ENCODE peak calls at places on chromosomes 4 and X, in six cellular contexts. One of them, this sample, is unnamed.

GRCh38 chrX:23434356-23434884 is 99.8 kb downstream of the PTCHD1 start:
- DNase-seq in HEK293T: no peak
- DNase-seq in GM12891: no peak
- DNase-seq in T-helper 2 cell: no peak
- DNase-seq in left ventricle myocardium superior: peak; percentile 87
- DNase-seq in activated CD4-positive, alpha-beta T cell treated with anti-CD3 and anti-CD28 coated beads, Interleukin-2, amount 50 U/mL, for 1 hour: no peak
- DNase-seq in this sample: no peak

GRCh38 chr4:185811509-185812364 is at the start of gene SORBS2:
- DNase-seq in HEK293T: peak; percentile 21
- DNase-seq in GM12891: peak; percentile 37
- DNase-seq in T-helper 2 cell: no peak
- DNase-seq in left ventricle myocardium superior: peak; percentile 46
- DNase-seq in activated CD4-positive, alpha-beta T cell treated with anti-CD3 and anti-CD28 coated beads, Interleukin-2, amount 50 U/mL, for 1 hour: no peak
- DNase-seq in this sample: peak; percentile 54

GRCh38 chr4:15988222-15988621 is 25.2 kb upstream of the FGFBP2 start:
- DNase-seq in HEK293T: no peak
- DNase-seq in GM12891: no peak
- DNase-seq in T-helper 2 cell: no peak
- DNase-seq in left ventricle myocardium superior: no peak
- DNase-seq in activated CD4-positive, alpha-beta T cell treated with anti-CD3 and anti-CD28 coated beads, Interleukin-2, amount 50 U/mL, for 1 hour: no peak
- DNase-seq in this sample: no peak

GRCh38 chr4:138645289-138645688 is 370.3 kb upstream of the NOCT start:
- DNase-seq in HEK293T: no peak
- DNase-seq in GM12891: no peak
- DNase-seq in T-helper 2 cell: no peak
- DNase-seq in left ventricle myocardium superior: no peak
- DNase-seq in activated CD4-positive, alpha-beta T cell treated with anti-CD3 and anti-CD28 coated beads, Interleukin-2, amount 50 U/mL, for 1 hour: no peak
- DNase-seq in this sample: no peak

GRCh38 chr4:151600432-151600831 is 160.4 kb downstream of the GATB start:
- DNase-seq in HEK293T: no peak
- DNase-seq in GM12891: no peak
- DNase-seq in T-helper 2 cell: no peak
- DNase-seq in left ventricle myocardium superior: no peak
- DNase-seq in activated CD4-positive, alpha-beta T cell treated with anti-CD3 and anti-CD28 coated beads, Interleukin-2, amount 50 U/mL, for 1 hour: no peak
- DNase-seq in this sample: no peak

GRCh38 chr4:185717018-185717726 is 94.8 kb downstream of the SORBS2 start:
- DNase-seq in HEK293T: no peak
- DNase-seq in GM12891: no peak
- DNase-seq in T-helper 2 cell: no peak
- DNase-seq in left ventricle myocardium superior: peak; percentile 53
- DNase-seq in activated CD4-positive, alpha-beta T cell treated with anti-CD3 and anti-CD28 coated beads, Interleukin-2, amount 50 U/mL, for 1 hour: no peak
- DNase-seq in this sample: no peak

GRCh38 chr4:71765349-71765748 is 18.5 kb downstream of the GC start:
- DNase-seq in HEK293T: no peak
- DNase-seq in GM12891: no peak
- DNase-seq in T-helper 2 cell: no peak
- DNase-seq in left ventricle myocardium superior: no peak
- DNase-seq in activated CD4-positive, alpha-beta T cell treated with anti-CD3 and anti-CD28 coated beads, Interleukin-2, amount 50 U/mL, for 1 hour: no peak
- DNase-seq in this sample: no peak

GRCh38 chr4:1309261-1310010 is 19.7 kb downstream of the MAEA start:
- DNase-seq in HEK293T: no peak
- DNase-seq in GM12891: peak; percentile 97
- DNase-seq in T-helper 2 cell: peak; percentile 66
- DNase-seq in left ventricle myocardium superior: peak; percentile 91
- DNase-seq in activated CD4-positive, alpha-beta T cell treated with anti-CD3 and anti-CD28 coated beads, Interleukin-2, amount 50 U/mL, for 1 hour: peak; percentile 40
- DNase-seq in this sample: peak; percentile 65

GRCh38 chrX:40104649-40105015 is 6.9 kb upstream of the BCOR start:
- DNase-seq in HEK293T: no peak
- DNase-seq in GM12891: no peak
- DNase-seq in T-helper 2 cell: no peak
- DNase-seq in left ventricle myocardium superior: peak; percentile 67
- DNase-seq in activated CD4-positive, alpha-beta T cell treated with anti-CD3 and anti-CD28 coated beads, Interleukin-2, amount 50 U/mL, for 1 hour: no peak
- DNase-seq in this sample: no peak

GRCh38 chr4:108036252-108036651 is 46.6 kb downstream of the HADH start:
- DNase-seq in HEK293T: no peak
- DNase-seq in GM12891: peak; percentile 46
- DNase-seq in T-helper 2 cell: no peak
- DNase-seq in left ventricle myocardium superior: no peak
- DNase-seq in activated CD4-positive, alpha-beta T cell treated with anti-CD3 and anti-CD28 coated beads, Interleukin-2, amount 50 U/mL, for 1 hour: peak; percentile 64
- DNase-seq in this sample: no peak

GRCh38 chr4:85416094-85416493 is 58.9 kb upstream of the ARHGAP24 start:
- DNase-seq in HEK293T: no peak
- DNase-seq in GM12891: no peak
- DNase-seq in T-helper 2 cell: no peak
- DNase-seq in left ventricle myocardium superior: no peak
- DNase-seq in activated CD4-positive, alpha-beta T cell treated with anti-CD3 and anti-CD28 coated beads, Interleukin-2, amount 50 U/mL, for 1 hour: no peak
- DNase-seq in this sample: no peak

GRCh38 chr4:140757220-140757607 is 1.0 kb upstream of the TBC1D9 start:
- DNase-seq in HEK293T: no peak
- DNase-seq in GM12891: no peak
- DNase-seq in T-helper 2 cell: no peak
- DNase-seq in left ventricle myocardium superior: no peak
- DNase-seq in activated CD4-positive, alpha-beta T cell treated with anti-CD3 and anti-CD28 coated beads, Interleukin-2, amount 50 U/mL, for 1 hour: no peak
- DNase-seq in this sample: no peak

GRCh38 chr4:37770016-37770415 is 56.5 kb upstream of the PGM2 start:
- DNase-seq in HEK293T: no peak
- DNase-seq in GM12891: no peak
- DNase-seq in T-helper 2 cell: no peak
- DNase-seq in left ventricle myocardium superior: no peak
- DNase-seq in activated CD4-positive, alpha-beta T cell treated with anti-CD3 and anti-CD28 coated beads, Interleukin-2, amount 50 U/mL, for 1 hour: no peak
- DNase-seq in this sample: no peak

GRCh38 chrX:47232803-47233332 is at the start of gene USP11:
- DNase-seq in HEK293T: peak; percentile 46
- DNase-seq in GM12891: peak; percentile 30
- DNase-seq in T-helper 2 cell: peak; percentile 52
- DNase-seq in left ventricle myocardium superior: no peak
- DNase-seq in activated CD4-positive, alpha-beta T cell treated with anti-CD3 and anti-CD28 coated beads, Interleukin-2, amount 50 U/mL, for 1 hour: peak; percentile 35
- DNase-seq in this sample: no peak

This sample was measured in GM18507.